ENCODE peak calls at places on chromosomes 5 and 9, in five cellular contexts. J is uterus, G is PC-3, U is lower lobe of right lung, B is mammary epithelial cell. Q is an unnamed sample.

GRCh38 chr5:79263290-79263689 is 27.4 kb downstream of the JMY start:
- DNase-seq in G (no peak), B (no peak), U (no peak), J (no peak), Q (no peak)

GRCh38 chr9:35566417-35566816 is 38.6 kb upstream of the TESK1 start:
- DNase-seq in G (no peak), U (no peak), B (no peak), J (no peak), Q (no peak)

GRCh38 chr9:137030528-137030927 is 1.4 kb downstream of the FUT7 start:
- DNase-seq in J (no peak), U (peak; percentile 75), G (no peak), B (no peak), Q (no peak)

GRCh38 chr9:79603222-79603925 is 31.6 kb downstream of the TLE4 start:
- DNase-seq in J (no peak), G (no peak), U (no peak), B (no peak), Q (no peak)

GRCh38 chr5:23012842-23013241 is 159.7 kb upstream of the CDH12 start:
- DNase-seq in G (no peak), U (no peak), B (no peak), J (no peak), Q (no peak)

GRCh38 chr9:122051401-122052346 is 41.4 kb downstream of the TTLL11 start:
- DNase-seq in B (peak; percentile 9), J (no peak), G (no peak), U (no peak), Q (peak; percentile 77)

GRCh38 chr9:82202808-82203207 is 214.2 kb downstream of the SPATA31D1 start:
- DNase-seq in G (peak; percentile 64), B (peak; percentile 81), J (no peak), U (no peak), Q (no peak)

GRCh38 chr9:130664191-130665028 is at the start of gene PRDM12:
- DNase-seq in G (no peak), J (no peak), U (no peak), B (no peak), Q (no peak)

GRCh38 chr9:98298476-98298875 is 43.0 kb upstream of the TBC1D2 start:
- DNase-seq in B (no peak), G (no peak), J (no peak), U (no peak), Q (no peak)

GRCh38 chr5:52989025-52989780 is at the start of gene ITGA2:
- DNase-seq in G (peak; percentile 75), B (peak; percentile 86), U (peak; percentile 68), J (peak; percentile 36), Q (peak; percentile 92)
- H3K4me3 ChIP-seq in G (peak within 1 kb of the TSS; percentile 89), B (peak within 1 kb of the TSS; percentile 88), U (peak within 1 kb of the TSS; percentile 79), J (peak within 1 kb of the TSS; percentile 53), Q (peak within 1 kb of the TSS; percentile 69)

GRCh38 chr5:132962429-132962928 is 955 bp downstream of the AFF4 start:
- DNase-seq in G (peak; percentile 37), U (no peak), J (peak; percentile 24), B (peak; percentile 69), Q (no peak)

GRCh38 chr5:132963175-132964104 is at the start of gene AFF4:
- DNase-seq in G (peak; percentile 87), U (peak; percentile 99), J (peak; percentile 94), B (peak; percentile 95), Q (peak; percentile 99)

GRCh38 chr5:132961887-132962286 is 1.5 kb downstream of the AFF4 start:
- DNase-seq in G (peak; percentile 48), U (no peak), J (no peak), B (peak; percentile 52), Q (no peak)

DNA sequence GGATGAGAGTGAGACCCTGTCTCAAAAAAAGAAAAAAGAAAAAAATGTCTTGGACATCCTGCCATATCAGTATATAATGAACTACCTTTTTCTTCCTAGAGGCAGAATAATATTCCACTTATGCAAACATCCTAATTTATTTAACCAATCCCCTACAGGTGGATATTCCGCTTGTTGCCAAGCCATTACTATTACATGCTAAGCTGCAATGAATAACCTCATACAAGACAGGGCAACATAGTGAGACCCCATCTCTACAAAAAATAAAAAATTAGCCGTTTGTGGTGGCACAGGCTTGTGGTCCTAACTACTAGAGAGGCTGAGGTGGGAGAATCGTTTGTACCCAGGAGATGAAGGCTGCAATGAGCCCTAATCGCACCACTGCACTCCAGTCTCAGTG is 1.7 kb upstream of the AFF4 start:
- DNase-seq in J (no peak), U (no peak), B (no peak), G (no peak), Q (no peak)
- H3K4me1 ChIP-seq in J (no peaks in the 10 kb centered on the region), U (peaks cover 20% of the 10 kb centered on the region), B (peaks cover 6% of the 10 kb centered on the region), G (peaks cover 9% of the 10 kb centered on the region), Q (peaks cover 28% of the 10 kb centered on the region)

DNA sequence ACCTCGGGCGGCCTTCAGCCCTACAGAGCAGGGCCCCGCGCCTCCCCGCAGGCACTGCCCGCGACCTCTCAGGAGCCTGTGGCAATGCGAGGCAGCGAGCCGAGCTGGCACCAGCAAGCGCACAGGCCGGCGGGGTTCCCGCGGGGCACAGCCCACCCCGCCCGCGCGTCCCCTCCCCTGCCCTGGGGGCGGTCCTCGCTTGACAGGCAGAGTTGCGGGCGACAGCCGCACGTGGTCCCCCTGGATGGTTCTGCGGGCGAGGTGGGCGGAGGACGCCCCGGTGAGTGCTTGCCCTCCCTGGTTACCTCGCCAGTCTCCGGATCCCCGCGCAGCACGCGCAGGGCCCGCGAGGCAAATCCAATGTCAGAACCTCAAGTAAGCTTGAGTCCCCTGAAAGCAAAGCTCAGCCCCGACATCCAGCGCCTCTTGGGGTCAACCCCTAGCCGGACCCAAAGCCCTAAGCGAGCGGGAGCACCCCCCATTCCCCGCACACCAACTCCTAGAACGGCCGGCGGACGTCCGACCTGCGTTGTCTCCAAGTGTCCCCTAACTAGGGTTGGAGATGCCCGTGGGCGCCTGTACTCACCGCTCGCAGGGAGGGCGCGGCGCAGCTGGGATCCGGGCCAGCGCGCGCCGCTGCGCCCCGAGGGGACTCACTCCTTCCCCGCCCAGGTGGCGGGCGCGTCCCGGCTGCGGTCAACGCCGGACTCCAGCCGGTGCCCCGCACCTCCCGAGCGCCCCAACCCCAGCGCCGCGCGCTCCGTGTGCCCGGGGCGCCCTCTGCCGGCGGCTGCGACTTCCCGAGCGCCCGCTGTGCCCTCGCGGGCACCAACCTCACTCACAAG is at the start of gene DRD1:
- DNase-seq in J (no peak), G (peak; percentile 40), U (peak; percentile 59), B (peak; percentile 25), Q (peak; percentile 90)
- TF ChIP-seq CTCF in J (peak; percentile 33), G (peak; percentile 66), U (peak; percentile 76), B (peak; percentile 57), Q (peak; percentile 27)

GRCh38 chr5:113109344-113109743 is 132.7 kb downstream of the DCP2 start:
- DNase-seq in J (no peak), U (no peak), G (no peak), B (no peak), Q (no peak)

GRCh38 chr5:113110117-113110516 is 133.5 kb downstream of the DCP2 start:
- DNase-seq in B (no peak), G (no peak), J (no peak), U (no peak), Q (no peak)

GRCh38 chr5:113115061-113115460 is 138.5 kb downstream of the DCP2 start:
- DNase-seq in G (no peak), B (no peak), J (no peak), U (no peak), Q (no peak)

GRCh38 chr5:113114559-113114958 is 138.0 kb downstream of the DCP2 start:
- DNase-seq in B (no peak), U (no peak), G (no peak), J (no peak), Q (no peak)

DNA sequence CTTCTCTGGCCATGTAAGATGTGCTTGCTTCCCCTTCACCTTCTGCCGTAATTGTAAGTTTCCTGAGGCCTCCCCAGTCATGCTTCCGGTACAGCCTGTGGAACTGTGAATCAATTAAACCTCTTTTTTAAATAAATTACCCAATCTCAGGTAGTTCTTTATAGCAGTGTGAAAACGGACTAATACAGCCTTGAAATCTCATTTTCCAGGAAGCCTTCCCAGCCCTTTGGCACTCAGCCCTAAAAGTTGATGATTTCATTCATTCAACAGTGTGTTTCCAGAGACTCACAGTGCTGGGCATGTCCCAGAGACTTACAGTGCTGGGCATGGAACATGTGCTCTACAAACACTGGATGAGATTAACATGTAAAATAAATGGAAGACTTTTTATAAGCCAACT is 135.8 kb downstream of the DCP2 start:
- DNase-seq in B (peak; percentile 32), G (peak; percentile 73), U (no peak), J (no peak), Q (no peak)
- H3K4me3 ChIP-seq in B (no peak overlapping the region), G (no peak overlapping the region), U (no peak overlapping the region), J (no peak overlapping the region), Q (no peak overlapping the region)

Q was measured in esophagus muscularis mucosa.